ENCODE peak calls at places on chromosomes 3 and 15, in six cellular contexts. G is AG10803, K is cardiac muscle cell, L is mesothelial cell of epicardium, R is epithelial cell of esophagus, X is IMR-90. N is an unnamed sample.

GRCh38 chr3:49769516-49769915 is 16.8 kb downstream of the IP6K1 start:
- DNase-seq in G (no peak), K (no peak), L (no peak), R (no peak), X (peak), N (no peak)

GRCh38 chr15:48090666-48091065 is 30.1 kb upstream of the SLC24A5 start:
- DNase-seq in G (no peak), K (no peak), L (no peak), R (no peak), X (no peak), N (no peak)

GRCh38 chr15:99958426-99959097 is 225.3 kb upstream of the LYSMD4 start:
- DNase-seq in G (no peak), K (no peak), L (no peak), R (no peak), X (no peak), N (no peak)

GRCh38 chr15:52252781-52253180 is 42.8 kb downstream of the MYO5C start:
- DNase-seq in G (peak), K (peak), L (no peak), R (peak), X (peak), N (no peak)

GRCh38 chr15:40343512-40343911 is 2.8 kb upstream of the CCDC9B start:
- DNase-seq in G (peak), K (peak), L (no peak), R (peak), X (peak), N (no peak)

GRCh38 chr3:23668430-23668904 is 137.3 kb upstream of the UBE2E1 start:
- DNase-seq in G (peak), K (peak), L (no peak), R (peak), X (peak), N (no peak)

GRCh38 chr15:25437751-25438600 is 848 bp downstream of the UBE3A start:
- DNase-seq in G (peak), K (peak), L (peak), R (peak), X (peak), N (peak)

GRCh38 chr3:33035596-33035995 is 61.4 kb downstream of the GLB1 start:
- DNase-seq in G (peak), K (peak), L (no peak), R (peak), X (peak), N (no peak)

GRCh38 chr15:89217686-89218376 is 3.5 kb downstream of the RLBP1 start:
- DNase-seq in G (no peak), K (no peak), L (no peak), R (no peak), X (no peak), N (no peak)

GRCh38 chr3:170467007-170467406 is 48.3 kb downstream of the CLDN11 start:
- DNase-seq in G (no peak), K (no peak), L (no peak), R (no peak), X (no peak), N (no peak)

DNA sequence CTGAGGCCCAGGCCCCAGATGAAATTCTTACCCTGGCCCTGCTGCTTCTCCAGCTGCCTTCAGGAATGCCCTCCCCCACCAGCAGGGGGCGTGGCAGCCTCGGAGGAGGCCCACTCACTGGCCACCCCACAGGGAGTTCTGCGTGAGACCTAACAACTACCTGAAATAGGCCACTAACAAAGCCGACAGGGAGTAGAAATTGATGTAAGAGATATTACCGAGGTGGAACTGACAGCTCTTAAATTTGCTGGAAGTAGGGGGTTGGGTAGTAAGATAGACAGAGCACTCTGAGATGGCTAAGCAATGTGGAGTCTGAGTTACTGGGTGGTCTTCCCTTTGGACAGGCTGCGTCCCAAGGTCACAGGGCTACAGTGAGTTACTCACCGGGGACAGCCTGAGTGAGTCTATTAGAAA is 240.8 kb downstream of the SHOX2 start:
- DNase-seq in G (no peak), K (peak), L (no peak), R (peak), X (no peak), N (peak)
- TF ChIP-seq CTCF in G (peak), K (peak), L (peak), R (peak), X (peak), N (peak)

GRCh38 chr3:84960994-84961393 is 2.2 kb downstream of the CADM2 start:
- DNase-seq in G (no peak), K (no peak), L (no peak), R (no peak), X (no peak), N (no peak)

GRCh38 chr3:84958495-84959469 is at the start of gene CADM2:
- DNase-seq in G (peak), K (peak), L (peak), R (peak), X (peak), N (peak)

GRCh38 chr3:84960581-84960980 is 1.8 kb downstream of the CADM2 start:
- DNase-seq in G (no peak), K (no peak), L (no peak), R (no peak), X (no peak), N (no peak)

GRCh38 chr3:84961492-84962255 is 2.9 kb downstream of the CADM2 start:
- DNase-seq in G (no peak), K (no peak), L (no peak), R (no peak), X (no peak), N (no peak)

DNA sequence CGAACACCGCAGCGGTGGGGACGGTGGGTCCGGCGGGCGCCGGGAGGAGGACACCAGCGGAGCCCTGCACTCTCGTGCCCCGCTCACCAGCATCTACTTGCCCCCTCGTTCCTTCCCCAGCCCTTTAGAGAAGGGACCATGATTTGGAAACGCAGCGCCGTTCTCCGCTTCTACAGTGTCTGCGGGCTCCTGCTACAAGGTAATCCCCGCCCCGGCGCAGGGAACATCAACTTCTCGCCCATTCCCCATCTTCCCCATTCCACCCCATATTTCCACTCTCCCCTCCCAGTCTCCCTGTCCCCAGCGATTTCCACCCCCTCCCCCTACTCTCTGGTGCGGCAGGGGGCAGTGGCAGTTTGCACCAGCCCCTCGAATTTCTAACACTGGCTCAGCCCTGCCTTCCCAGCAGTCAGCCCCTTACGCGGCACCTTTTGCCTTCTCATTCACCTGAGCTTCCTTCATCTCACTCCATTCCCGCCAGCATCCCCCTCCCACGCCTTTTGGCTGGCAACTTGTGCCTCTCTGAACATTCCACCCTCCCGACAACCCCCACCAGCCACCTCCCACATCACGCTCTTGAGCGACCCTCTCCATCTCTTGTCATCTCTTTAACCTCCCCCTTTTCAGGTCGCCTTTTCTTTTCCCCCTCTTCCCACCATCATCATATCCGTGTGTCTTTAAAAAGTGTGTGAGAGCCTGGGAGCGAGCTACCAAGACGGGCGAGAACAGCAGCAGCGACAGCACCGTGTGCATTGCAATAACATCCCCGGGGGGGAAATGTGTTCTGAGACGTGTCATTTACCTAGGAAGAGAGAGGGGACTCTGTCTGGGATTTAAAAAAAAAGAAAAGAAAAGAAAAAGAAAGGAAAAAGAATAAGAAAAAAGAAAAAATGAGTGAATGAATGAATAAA is 936 bp downstream of the CADM2 start:
- DNase-seq in G (no peak), K (no peak), L (no peak), R (no peak), X (no peak), N (no peak)
- TF ChIP-seq CTCF in G (no peak), K (no peak), L (no peak), R (no peak), X (no peak), N (no peak)

DNA sequence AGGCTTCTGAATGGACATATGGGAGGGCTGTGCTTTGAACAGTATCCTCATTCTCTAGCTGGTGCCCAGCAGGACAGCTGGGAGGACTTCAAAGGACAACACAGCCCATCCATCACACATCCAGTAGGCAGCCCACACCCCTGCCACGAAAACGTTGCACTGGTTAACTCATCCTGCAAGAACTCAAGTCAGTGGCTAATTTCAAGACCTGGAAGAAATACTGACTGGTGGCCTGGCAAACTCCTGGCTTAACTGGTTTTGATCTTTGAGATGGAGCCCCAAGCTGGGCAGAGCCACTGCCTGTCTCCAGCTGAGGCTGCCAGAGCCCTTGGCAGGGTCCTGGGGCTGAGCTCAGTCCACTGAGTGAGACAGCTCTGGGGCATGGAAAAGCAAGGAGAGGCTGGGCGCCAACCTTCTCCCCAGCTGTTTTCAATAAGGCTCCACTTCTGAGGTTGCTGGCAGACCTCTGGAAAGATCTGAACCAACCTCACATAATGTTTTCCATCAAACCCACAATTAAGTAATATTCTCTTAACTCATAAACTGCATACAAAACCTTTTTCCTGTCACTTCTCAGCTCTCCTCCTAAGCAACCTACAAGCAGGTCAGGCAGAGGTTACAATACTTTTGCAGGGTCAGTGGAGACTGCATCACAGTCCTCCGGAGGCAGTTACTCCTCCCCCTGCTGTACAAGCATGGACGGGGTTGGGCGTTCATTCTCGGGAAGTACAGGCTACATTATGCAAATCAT is 110.3 kb downstream of the MYLK start:
- DNase-seq in G (peak), K (peak), L (no peak), R (no peak), X (peak), N (no peak)
- TF ChIP-seq CTCF in G (peak), K (no peak), L (no peak), R (no peak), X (no peak), N (no peak)

GRCh38 chr3:154864947-154865346 is 215.2 kb upstream of the MME start:
- DNase-seq in G (peak), K (no peak), L (no peak), R (no peak), X (no peak), N (no peak)
- TF ChIP-seq CTCF in G (no peak), K (no peak), L (no peak), R (no peak), X (no peak), N (no peak)

GRCh38 chr15:91885714-91886265 is 32.3 kb downstream of the SLCO3A1 start:
- DNase-seq in G (no peak), K (peak), L (no peak), R (no peak), X (no peak), N (no peak)
- TF ChIP-seq CTCF in G (no peak), K (peak), L (no peak), R (no peak), X (no peak), N (no peak)

DNA sequence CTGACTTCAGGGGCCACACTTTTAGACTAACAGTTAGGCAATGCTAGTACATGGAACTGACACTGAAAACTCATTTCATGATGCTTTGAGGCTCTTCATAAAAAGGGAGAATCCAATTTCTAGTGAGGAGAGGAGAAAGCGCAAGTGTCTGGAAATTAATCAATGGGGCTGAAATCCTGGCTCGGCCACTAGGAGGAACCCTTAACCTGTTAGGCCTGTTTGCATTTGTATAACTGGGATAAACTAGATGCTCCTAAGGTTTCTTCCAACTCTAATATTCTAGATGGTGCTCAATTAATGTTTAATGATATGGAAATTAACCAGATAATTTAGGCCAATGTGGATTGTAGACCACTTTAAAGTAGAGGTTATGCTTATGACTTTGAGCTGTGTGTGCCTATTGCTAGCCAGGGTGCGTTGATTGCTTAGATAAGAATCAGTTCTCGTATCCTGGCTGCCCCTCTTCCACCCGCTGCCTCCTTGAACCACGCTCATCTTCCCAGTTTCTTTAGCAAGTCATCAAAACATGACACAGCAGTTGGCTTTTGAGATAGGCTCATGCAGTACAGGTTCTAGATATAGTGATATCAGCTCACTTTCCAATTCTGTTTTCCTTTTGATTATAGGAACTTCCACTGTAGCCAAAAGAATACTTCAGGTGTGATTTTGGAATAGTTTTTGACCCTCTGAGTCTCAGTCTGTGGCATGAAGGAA is 16.8 kb upstream of the CRBN start:
- DNase-seq in G (no peak), K (peak), L (no peak), R (peak), X (no peak), N (no peak)
- TF ChIP-seq CTCF in G (peak), K (peak), L (peak), R (peak), X (peak), N (peak)

GRCh38 chr3:13457593-13457992 is 22.5 kb upstream of the HDAC11 start:
- DNase-seq in G (no peak), K (peak), L (no peak), R (no peak), X (no peak), N (no peak)

GRCh38 chr3:13451301-13451673 is 28.8 kb upstream of the HDAC11 start:
- DNase-seq in G (no peak), K (no peak), L (no peak), R (peak), X (peak), N (no peak)

GRCh38 chr3:13455644-13456043 is 24.5 kb upstream of the HDAC11 start:
- DNase-seq in G (no peak), K (no peak), L (no peak), R (no peak), X (no peak), N (no peak)

DNA sequence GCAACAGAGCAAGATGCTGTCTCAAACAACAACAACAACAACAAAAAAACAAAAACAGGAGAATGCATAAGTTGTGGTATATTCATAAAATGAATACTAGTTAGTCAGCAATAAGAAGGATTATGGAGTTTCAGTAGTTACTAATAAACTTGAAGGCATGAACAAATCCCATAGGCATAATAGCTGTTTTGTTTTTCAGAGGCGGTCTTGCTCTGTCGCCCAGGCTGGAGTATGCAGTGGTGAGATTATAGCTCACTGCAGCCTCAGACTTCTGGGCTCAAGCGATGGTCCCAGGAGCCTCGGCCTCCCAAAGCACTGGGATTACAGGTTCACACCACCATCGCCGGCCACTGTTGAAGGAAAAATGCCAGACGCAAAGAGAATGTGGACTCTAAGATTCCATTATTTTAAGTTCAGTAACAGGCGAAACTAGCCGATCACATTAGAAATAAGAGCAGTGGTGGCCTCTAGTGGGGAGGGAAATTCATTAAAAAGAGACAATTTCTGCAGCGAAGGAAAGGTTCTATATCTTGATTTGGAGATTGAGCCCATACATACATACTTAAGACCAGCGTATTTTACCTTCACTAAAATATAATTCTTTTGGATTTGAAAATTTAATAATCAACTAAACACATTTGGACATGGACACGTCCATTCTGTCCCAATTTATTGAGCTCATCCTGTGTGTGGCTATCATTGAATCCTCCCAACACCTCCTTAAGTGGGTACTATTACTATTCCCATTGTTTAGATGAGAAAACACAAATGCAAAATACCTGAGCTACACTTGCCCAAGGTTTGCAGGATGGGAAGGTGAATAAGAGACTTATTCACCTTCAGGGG is 27.4 kb upstream of the HDAC11 start:
- DNase-seq in G (peak), K (peak), L (no peak), R (peak), X (peak), N (peak)
- TF ChIP-seq CTCF in G (peak), K (peak), L (peak), R (peak), X (peak), N (peak)